ENCODE peak calls at places on chromosomes 6 and 20, in seven cellular contexts. M, L, J, V, Y, W and F are unnamed samples.

GRCh38 chr20:37596890-37597539 is 69.3 kb upstream of the BLCAP start:
- DNase-seq in V (no peak), Y (no peak), M (no peak), J (no peak), W (peak), L (no peak), F (no peak)

GRCh38 chr20:57205625-57206219 is 60.7 kb downstream of the BMP7 start:
- DNase-seq in V (no peak), J (peak), L (no peak), W (no peak), Y (peak), M (peak), F (no peak)

GRCh38 chr6:138203315-138203714 is 15.0 kb downstream of the PBOV1 start:
- DNase-seq in V (no peak), Y (no peak), L (no peak), M (no peak), W (no peak), J (no peak), F (no peak)

GRCh38 chr6:138959521-138959920 is 28.5 kb downstream of the REPS1 start:
- DNase-seq in M (no peak), W (no peak), Y (no peak), J (no peak), V (no peak), L (no peak), F (no peak)

GRCh38 chr20:9059931-9060330 is 9.0 kb upstream of the PLCB4 start:
- DNase-seq in J (peak), W (no peak), M (no peak), Y (peak), L (no peak), V (no peak), F (no peak)

GRCh38 chr6:84568971-84569370 is 195.4 kb downstream of the TBX18 start:
- DNase-seq in W (no peak), V (no peak), L (no peak), J (peak), Y (peak), M (no peak), F (no peak)

GRCh38 chr20:19236371-19237055 is 24.1 kb downstream of the SLC24A3 start:
- DNase-seq in W (no peak), M (no peak), L (no peak), Y (no peak), J (no peak), V (no peak), F (no peak)

GRCh38 chr20:42634096-42634495 is 555.6 kb downstream of the PTPRT start:
- DNase-seq in Y (no peak), V (no peak), L (no peak), M (no peak), J (no peak), W (no peak), F (no peak)

GRCh38 chr20:10524643-10525042 is 89.5 kb downstream of the SLX4IP start:
- DNase-seq in M (no peak), J (peak), V (no peak), L (no peak), Y (peak), W (no peak), F (no peak)

GRCh38 chr6:140027239-140027638 is 652.8 kb upstream of the CITED2 start:
- DNase-seq in L (no peak), Y (no peak), J (no peak), W (no peak), V (no peak), M (no peak), F (no peak)

GRCh38 chr6:111418971-111419693 is 63.9 kb downstream of the REV3L start:
- DNase-seq in J (peak), V (no peak), L (no peak), M (no peak), Y (peak), W (no peak), F (no peak)

GRCh38 chr20:5402903-5403531 is 86.3 kb upstream of the PROKR2 start:
- DNase-seq in J (no peak), L (no peak), W (no peak), M (peak), Y (no peak), V (no peak), F (no peak)

GRCh38 chr6:10078581-10078980 is 336.3 kb downstream of the TFAP2A start:
- DNase-seq in W (no peak), M (no peak), L (no peak), J (no peak), V (no peak), Y (no peak), F (no peak)